ENCODE peak calls at places on chromosomes 2 and 18, in nine cellular contexts. One of them, this sample, is unnamed.

GRCh38 chr2:3703236-3703682 is at the start of gene DCDC2C:
- DNase-seq in breast epithelium: no peak
- DNase-seq in esophagus squamous epithelium: no peak
- DNase-seq in heart left ventricle: no peak
- DNase-seq in IMR-90: no peak
- DNase-seq in stomach: no peak
- DNase-seq in adrenal gland: no peak
- DNase-seq in spleen: no peak
- DNase-seq in HepG2: no peak
- DNase-seq in this sample: no peak

GRCh38 chr2:153476491-153477095 is 2.0 kb downstream of the RPRM start:
- DNase-seq in breast epithelium: no peak
- DNase-seq in esophagus squamous epithelium: no peak
- DNase-seq in heart left ventricle: no peak
- DNase-seq in IMR-90: no peak
- DNase-seq in stomach: no peak
- DNase-seq in adrenal gland: peak
- DNase-seq in spleen: no peak
- DNase-seq in HepG2: no peak
- DNase-seq in this sample: no peak

GRCh38 chr2:148201075-148202004 is 180.4 kb downstream of the MBD5 start:
- DNase-seq in breast epithelium: no peak
- DNase-seq in esophagus squamous epithelium: no peak
- DNase-seq in heart left ventricle: peak
- DNase-seq in IMR-90: peak
- DNase-seq in stomach: peak
- DNase-seq in adrenal gland: no peak
- DNase-seq in spleen: no peak
- DNase-seq in HepG2: peak
- DNase-seq in this sample: no peak

GRCh38 chr2:36380624-36381481 is 25.3 kb downstream of the CRIM1 start:
- DNase-seq in breast epithelium: no peak
- DNase-seq in esophagus squamous epithelium: no peak
- DNase-seq in heart left ventricle: no peak
- DNase-seq in IMR-90: no peak
- DNase-seq in stomach: no peak
- DNase-seq in adrenal gland: peak
- DNase-seq in spleen: peak
- DNase-seq in HepG2: peak
- DNase-seq in this sample: no peak

GRCh38 chr2:126658316-126658909 is 2.5 kb downstream of the GYPC start:
- DNase-seq in breast epithelium: no peak
- DNase-seq in esophagus squamous epithelium: no peak
- DNase-seq in heart left ventricle: no peak
- DNase-seq in IMR-90: no peak
- DNase-seq in stomach: no peak
- DNase-seq in adrenal gland: no peak
- DNase-seq in spleen: no peak
- DNase-seq in HepG2: no peak
- DNase-seq in this sample: no peak

GRCh38 chr2:40394597-40394996 is 57.3 kb downstream of the SLC8A1 start:
- DNase-seq in breast epithelium: no peak
- DNase-seq in esophagus squamous epithelium: no peak
- DNase-seq in heart left ventricle: no peak
- DNase-seq in IMR-90: no peak
- DNase-seq in stomach: no peak
- DNase-seq in adrenal gland: no peak
- DNase-seq in spleen: no peak
- DNase-seq in HepG2: no peak
- DNase-seq in this sample: no peak

GRCh38 chr2:3519255-3520190 is at the start of gene ADI1:
- DNase-seq in breast epithelium: peak
- DNase-seq in esophagus squamous epithelium: peak
- DNase-seq in heart left ventricle: peak
- DNase-seq in IMR-90: peak
- DNase-seq in stomach: peak
- DNase-seq in adrenal gland: peak
- DNase-seq in spleen: peak
- DNase-seq in HepG2: peak
- DNase-seq in this sample: peak

GRCh38 chr2:172998547-172998946 is 77.1 kb upstream of the MAP3K20 start:
- DNase-seq in breast epithelium: no peak
- DNase-seq in esophagus squamous epithelium: no peak
- DNase-seq in heart left ventricle: no peak
- DNase-seq in IMR-90: no peak
- DNase-seq in stomach: no peak
- DNase-seq in adrenal gland: no peak
- DNase-seq in spleen: no peak
- DNase-seq in HepG2: no peak
- DNase-seq in this sample: no peak

GRCh38 chr2:73291093-73291460 is 2.3 kb downstream of the EGR4 start:
- DNase-seq in breast epithelium: no peak
- DNase-seq in esophagus squamous epithelium: no peak
- DNase-seq in heart left ventricle: peak
- DNase-seq in IMR-90: peak
- DNase-seq in stomach: no peak
- DNase-seq in adrenal gland: peak
- DNase-seq in spleen: peak
- DNase-seq in HepG2: no peak
- DNase-seq in this sample: no peak

GRCh38 chr18:58015045-58015444 is 29.0 kb upstream of the NEDD4L start:
- DNase-seq in breast epithelium: no peak
- DNase-seq in esophagus squamous epithelium: no peak
- DNase-seq in heart left ventricle: no peak
- DNase-seq in IMR-90: no peak
- DNase-seq in stomach: no peak
- DNase-seq in adrenal gland: no peak
- DNase-seq in spleen: no peak
- DNase-seq in HepG2: no peak
- DNase-seq in this sample: no peak

DNA sequence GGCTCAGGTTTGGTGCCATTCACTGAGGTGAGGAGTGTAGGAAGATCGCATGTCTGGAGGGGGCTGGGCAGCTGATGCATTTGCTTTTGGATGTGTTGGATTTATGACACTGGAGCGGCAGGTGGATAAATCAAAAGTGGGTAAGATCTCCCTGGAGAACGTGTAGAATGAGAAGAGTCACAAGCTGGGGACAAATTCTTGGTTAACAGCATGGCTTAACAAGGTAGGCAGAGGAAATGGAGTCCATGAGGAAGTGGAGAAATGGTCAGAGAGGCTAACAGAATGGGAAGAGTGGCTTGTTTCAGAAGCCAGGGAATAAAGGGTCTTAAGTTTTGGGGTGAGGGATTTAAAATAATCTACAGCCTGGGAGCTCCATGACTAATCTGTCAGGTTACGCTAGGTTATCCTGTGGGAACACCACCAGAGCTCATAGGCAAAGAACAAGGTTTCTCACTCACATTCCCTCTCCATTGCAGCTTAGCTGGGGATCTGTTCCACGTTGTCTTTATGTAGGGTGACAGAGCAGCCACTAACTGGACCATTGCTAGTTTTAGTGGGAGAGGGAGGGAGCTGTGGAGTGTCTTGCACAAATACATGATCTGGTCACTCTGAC is 12.8 kb downstream of the TSN start:
- DNase-seq in breast epithelium: no peak
- DNase-seq in esophagus squamous epithelium: no peak
- DNase-seq in heart left ventricle: no peak
- DNase-seq in IMR-90: no peak
- DNase-seq in stomach: no peak
- DNase-seq in adrenal gland: no peak
- DNase-seq in spleen: no peak
- DNase-seq in HepG2: no peak
- DNase-seq in this sample: no peak
- TF ChIP-seq POLR2A in breast epithelium: no peak
- TF ChIP-seq POLR2A in esophagus squamous epithelium: no peak
- TF ChIP-seq POLR2A in heart left ventricle: no peak
- TF ChIP-seq POLR2A in IMR-90: no peak
- TF ChIP-seq POLR2A in stomach: no peak
- TF ChIP-seq POLR2A in adrenal gland: no peak
- TF ChIP-seq POLR2A in spleen: no peak
- TF ChIP-seq POLR2A in HepG2: peak
- TF ChIP-seq POLR2A in this sample: no peak

DNA sequence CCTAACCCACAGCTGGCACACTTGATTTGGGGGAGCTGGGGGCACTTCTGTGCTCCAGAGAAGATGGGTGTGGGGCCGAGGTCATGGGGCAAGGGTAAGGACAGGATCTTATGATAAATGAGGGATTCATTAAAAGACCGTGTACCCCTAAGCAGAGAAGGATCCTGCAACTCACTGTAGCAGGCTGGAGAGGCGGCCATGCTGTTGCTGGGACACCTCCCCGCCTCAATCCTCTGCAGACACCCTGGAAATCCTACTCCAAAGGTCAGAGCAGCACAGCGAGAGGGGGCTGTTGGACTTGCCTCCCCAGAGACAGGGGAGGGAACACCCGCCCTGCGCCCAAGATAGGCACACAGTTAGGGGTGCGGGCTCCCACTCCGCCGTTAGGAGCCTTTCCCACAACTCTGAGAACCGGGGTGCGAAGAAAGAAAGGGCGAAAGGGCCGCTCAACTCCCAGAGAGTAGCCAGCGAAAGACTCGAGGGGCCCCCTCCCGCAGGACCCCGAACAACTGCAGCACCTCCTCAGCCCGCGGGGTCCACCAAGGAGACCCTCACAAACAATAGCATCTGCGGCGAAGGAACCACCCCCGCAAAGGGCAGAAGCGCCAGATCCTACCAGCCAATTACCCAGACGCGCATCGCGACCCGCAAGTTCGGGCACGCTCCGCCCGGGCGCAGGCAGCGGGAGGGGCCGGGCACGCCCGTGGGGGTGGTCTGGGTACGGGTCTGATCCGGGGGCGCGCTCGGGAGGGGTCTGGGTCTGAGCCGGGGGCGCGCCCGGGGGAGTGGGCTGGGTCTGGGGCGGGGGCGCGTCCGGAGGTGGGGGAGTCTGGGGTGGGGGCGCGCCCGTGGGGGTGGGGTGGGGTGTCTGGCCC is 1.3 kb downstream of the PARD6G start:
- DNase-seq in breast epithelium: peak
- DNase-seq in esophagus squamous epithelium: no peak
- DNase-seq in heart left ventricle: no peak
- DNase-seq in IMR-90: no peak
- DNase-seq in stomach: no peak
- DNase-seq in adrenal gland: no peak
- DNase-seq in spleen: no peak
- DNase-seq in HepG2: no peak
- DNase-seq in this sample: no peak
- H3K4me3 ChIP-seq in breast epithelium: peak
- H3K4me3 ChIP-seq in esophagus squamous epithelium: peak
- H3K4me3 ChIP-seq in heart left ventricle: peak
- H3K4me3 ChIP-seq in IMR-90: peak
- H3K4me3 ChIP-seq in stomach: peak
- H3K4me3 ChIP-seq in adrenal gland: no peak
- H3K4me3 ChIP-seq in spleen: peak
- H3K4me3 ChIP-seq in HepG2: peak
- H3K4me3 ChIP-seq in this sample: peak

GRCh38 chr2:240597419-240598181 is 11.1 kb downstream of the CAPN10 start:
- DNase-seq in breast epithelium: no peak
- DNase-seq in esophagus squamous epithelium: no peak
- DNase-seq in heart left ventricle: no peak
- DNase-seq in IMR-90: no peak
- DNase-seq in stomach: no peak
- DNase-seq in adrenal gland: no peak
- DNase-seq in spleen: peak
- DNase-seq in HepG2: peak
- DNase-seq in this sample: no peak

GRCh38 chr2:240598311-240598911 is 11.9 kb downstream of the CAPN10 start:
- DNase-seq in breast epithelium: no peak
- DNase-seq in esophagus squamous epithelium: no peak
- DNase-seq in heart left ventricle: no peak
- DNase-seq in IMR-90: no peak
- DNase-seq in stomach: no peak
- DNase-seq in adrenal gland: no peak
- DNase-seq in spleen: peak
- DNase-seq in HepG2: no peak
- DNase-seq in this sample: no peak

GRCh38 chr2:240596080-240596460 is 9.5 kb downstream of the CAPN10 start:
- DNase-seq in breast epithelium: no peak
- DNase-seq in esophagus squamous epithelium: no peak
- DNase-seq in heart left ventricle: peak
- DNase-seq in IMR-90: no peak
- DNase-seq in stomach: no peak
- DNase-seq in adrenal gland: no peak
- DNase-seq in spleen: peak
- DNase-seq in HepG2: no peak
- DNase-seq in this sample: no peak

GRCh38 chr2:240596491-240596931 is 10.0 kb downstream of the CAPN10 start:
- DNase-seq in breast epithelium: no peak
- DNase-seq in esophagus squamous epithelium: no peak
- DNase-seq in heart left ventricle: peak
- DNase-seq in IMR-90: no peak
- DNase-seq in stomach: peak
- DNase-seq in adrenal gland: no peak
- DNase-seq in spleen: no peak
- DNase-seq in HepG2: no peak
- DNase-seq in this sample: no peak

DNA sequence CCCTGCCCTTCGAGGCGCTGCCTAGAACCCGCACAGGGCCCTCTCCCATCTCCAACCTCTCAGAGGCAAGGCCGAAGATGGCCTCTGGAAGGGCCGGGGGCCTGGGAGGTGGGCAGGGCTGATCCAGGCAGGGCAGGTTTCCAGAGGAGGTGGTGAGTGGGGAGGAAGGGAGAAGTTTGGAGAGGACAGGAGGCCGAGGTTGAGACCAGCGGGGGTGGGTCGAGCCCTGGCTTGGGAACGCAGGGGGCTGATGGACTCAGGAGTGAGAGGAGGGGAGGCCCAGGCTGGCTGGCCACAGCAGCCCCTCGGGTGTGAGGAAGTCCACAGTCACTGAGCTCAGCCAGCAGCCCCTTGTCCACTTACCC is 10.5 kb downstream of the CAPN10 start:
- DNase-seq in breast epithelium: no peak
- DNase-seq in esophagus squamous epithelium: no peak
- DNase-seq in heart left ventricle: peak
- DNase-seq in IMR-90: no peak
- DNase-seq in stomach: no peak
- DNase-seq in adrenal gland: no peak
- DNase-seq in spleen: peak
- DNase-seq in HepG2: no peak
- DNase-seq in this sample: no peak
- TF ChIP-seq POLR2A in breast epithelium: no peak
- TF ChIP-seq POLR2A in esophagus squamous epithelium: no peak
- TF ChIP-seq POLR2A in heart left ventricle: no peak
- TF ChIP-seq POLR2A in IMR-90: no peak
- TF ChIP-seq POLR2A in stomach: no peak
- TF ChIP-seq POLR2A in adrenal gland: no peak
- TF ChIP-seq POLR2A in spleen: no peak
- TF ChIP-seq POLR2A in HepG2: no peak
- TF ChIP-seq POLR2A in this sample: no peak

DNA sequence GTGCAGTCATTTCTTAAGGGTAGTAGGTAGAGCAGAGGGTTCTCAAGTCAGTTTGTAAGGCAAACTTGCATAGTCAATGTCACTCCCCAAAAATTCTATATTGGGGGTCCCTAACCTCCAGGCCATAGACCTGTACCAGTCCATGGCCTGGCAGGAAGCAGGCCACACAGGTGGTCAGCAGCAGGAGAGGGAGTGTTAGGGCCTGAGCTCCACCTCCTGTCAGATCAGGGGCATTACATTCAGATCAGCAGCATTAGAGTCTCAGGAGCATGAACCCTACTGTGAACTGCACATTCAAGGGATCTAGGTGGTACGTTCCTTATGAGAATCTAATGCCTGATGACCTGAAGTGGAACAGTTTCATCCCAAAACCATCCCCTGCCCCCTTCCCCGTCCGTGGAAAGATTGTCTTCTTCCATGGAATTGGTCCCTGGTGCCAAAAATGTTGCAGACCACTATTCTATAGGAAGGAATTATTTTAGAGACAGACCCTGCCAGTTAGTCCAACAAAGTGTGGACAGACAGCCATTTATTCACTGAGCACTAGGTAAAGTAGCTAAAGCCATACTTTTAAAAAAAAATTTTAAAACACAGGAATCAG is 6.7 kb downstream of the COA5 start:
- DNase-seq in breast epithelium: no peak
- DNase-seq in esophagus squamous epithelium: no peak
- DNase-seq in heart left ventricle: no peak
- DNase-seq in IMR-90: peak
- DNase-seq in stomach: no peak
- DNase-seq in adrenal gland: no peak
- DNase-seq in spleen: no peak
- DNase-seq in HepG2: peak
- DNase-seq in this sample: peak
- H3K4me3 ChIP-seq in breast epithelium: no peak
- H3K4me3 ChIP-seq in esophagus squamous epithelium: no peak
- H3K4me3 ChIP-seq in heart left ventricle: no peak
- H3K4me3 ChIP-seq in IMR-90: no peak
- H3K4me3 ChIP-seq in stomach: no peak
- H3K4me3 ChIP-seq in adrenal gland: no peak
- H3K4me3 ChIP-seq in spleen: no peak
- H3K4me3 ChIP-seq in HepG2: no peak
- H3K4me3 ChIP-seq in this sample: no peak